ENCODE peak calls at places on chromosomes 16 and 17, in four cellular contexts. R is esophagus muscularis mucosa, S is neural crest cell, W is natural killer cell. I is an unnamed sample.

GRCh38 chr16:85528528-85529387 is 84.4 kb upstream of the GSE1 start:
- DNase-seq in S (peak), R (no peak), W (no peak), I (peak)

GRCh38 chr17:50919321-50920040 is 53.3 kb upstream of the TOB1 start:
- DNase-seq in R (peak), W (peak), S (peak), I (peak)

GRCh38 chr17:17079761-17080160 is 37.5 kb downstream of the MPRIP start:
- DNase-seq in S (no peak), W (no peak), R (no peak), I (no peak)

GRCh38 chr17:50904522-50905459 is 38.6 kb upstream of the TOB1 start:
- DNase-seq in W (no peak), S (no peak), R (no peak), I (no peak)

GRCh38 chr17:77618173-77618572 is 340.3 kb upstream of the TNRC6C start:
- DNase-seq in W (no peak), R (no peak), S (no peak), I (no peak)

GRCh38 chr16:84700518-84701277 is 898 bp downstream of the USP10 start:
- DNase-seq in S (no peak), R (no peak), W (no peak), I (no peak)

GRCh38 chr17:36683387-36683786 is 82.0 kb downstream of the MRM1 start:
- DNase-seq in S (no peak), R (no peak), W (no peak), I (no peak)

GRCh38 chr17:22453181-22453580 is 760.9 kb downstream of the KCNJ18 start:
- DNase-seq in S (no peak), W (no peak), R (no peak), I (no peak)

GRCh38 chr17:77036841-77037381 is 103.9 kb upstream of the SEC14L1 start:
- DNase-seq in S (no peak), W (no peak), R (no peak), I (no peak)

GRCh38 chr17:40087049-40087794 is 13.2 kb downstream of the NR1D1 start:
- DNase-seq in R (no peak), W (no peak), S (no peak), I (no peak)

GRCh38 chr17:32187276-32187675 is 45.0 kb downstream of the RHOT1 start:
- DNase-seq in S (no peak), R (no peak), W (no peak), I (no peak)

GRCh38 chr16:54526916-54527315 is 240.3 kb upstream of the IRX3 start:
- DNase-seq in S (no peak), W (no peak), R (no peak), I (no peak)

GRCh38 chr17:29177871-29178749 is 2.1 kb downstream of the MYO18A start:
- DNase-seq in S (no peak), W (no peak), R (no peak), I (no peak)

GRCh38 chr16:4689091-4689671 is 4.2 kb upstream of the NUDT16L1 start:
- DNase-seq in S (no peak), R (no peak), W (no peak), I (no peak)

GRCh38 chr17:67051837-67052236 is 7.5 kb downstream of the CACNG1 start:
- DNase-seq in S (no peak), W (no peak), R (no peak), I (no peak)

GRCh38 chr17:75115545-75115944 is 5.8 kb downstream of the ARMC7 start:
- DNase-seq in R (no peak), S (no peak), W (no peak), I (no peak)

GRCh38 chr17:17824780-17825614 is 11.8 kb downstream of the SREBF1 start:
- DNase-seq in W (no peak), R (no peak), S (no peak), I (no peak)

GRCh38 chr16:54927125-54928015 is 3.3 kb upstream of the IRX5 start:
- DNase-seq in S (no peak), W (no peak), R (no peak), I (no peak)

GRCh38 chr16:19284207-19284606 is 1.3 kb upstream of the CLEC19A start:
- DNase-seq in R (no peak), W (no peak), S (no peak), I (no peak)

GRCh38 chr17:16442594-16443389 is 27.4 kb downstream of the TRPV2 start:
- DNase-seq in S (no peak), R (no peak), W (no peak), I (no peak)

GRCh38 chr17:17603178-17603894 is 11.8 kb upstream of the PEMT start:
- DNase-seq in R (no peak), W (no peak), S (no peak), I (no peak)

GRCh38 chr17:27551701-27552466 is 79.1 kb upstream of the LGALS9 start:
- DNase-seq in R (no peak), S (no peak), W (no peak), I (no peak)

GRCh38 chr17:9002236-9002609 is 19.1 kb upstream of the NTN1 start:
- DNase-seq in R (no peak), W (no peak), S (no peak), I (peak)

GRCh38 chr16:86881118-86881510 is 302.8 kb downstream of the FOXL1 start:
- DNase-seq in S (no peak), W (no peak), R (no peak), I (no peak)

GRCh38 chr17:50613007-50613406 is 21.7 kb upstream of the ABCC3 start:
- DNase-seq in R (no peak), W (no peak), S (no peak), I (no peak)

GRCh38 chr17:1673041-1673790 is 11.5 kb downstream of the PRPF8 start:
- DNase-seq in S (no peak), R (no peak), W (no peak), I (no peak)

GRCh38 chr17:17151962-17152361 is 54.2 kb downstream of the PLD6 start:
- DNase-seq in W (no peak), R (peak), S (no peak), I (no peak)

GRCh38 chr16:11308493-11309283 is 27.6 kb upstream of the PRM1 start:
- DNase-seq in W (no peak), S (no peak), R (no peak), I (no peak)

GRCh38 chr16:84254080-84254479 is 14.3 kb upstream of the KCNG4 start:
- DNase-seq in R (no peak), S (no peak), W (no peak), I (no peak)

GRCh38 chr17:38589462-38590114 is 16.2 kb downstream of the SRCIN1 start:
- DNase-seq in S (no peak), W (no peak), R (no peak), I (no peak)
- TF ChIP-seq CTCF in S (no peak), W (no peak), R (no peak), I (no peak)

DNA sequence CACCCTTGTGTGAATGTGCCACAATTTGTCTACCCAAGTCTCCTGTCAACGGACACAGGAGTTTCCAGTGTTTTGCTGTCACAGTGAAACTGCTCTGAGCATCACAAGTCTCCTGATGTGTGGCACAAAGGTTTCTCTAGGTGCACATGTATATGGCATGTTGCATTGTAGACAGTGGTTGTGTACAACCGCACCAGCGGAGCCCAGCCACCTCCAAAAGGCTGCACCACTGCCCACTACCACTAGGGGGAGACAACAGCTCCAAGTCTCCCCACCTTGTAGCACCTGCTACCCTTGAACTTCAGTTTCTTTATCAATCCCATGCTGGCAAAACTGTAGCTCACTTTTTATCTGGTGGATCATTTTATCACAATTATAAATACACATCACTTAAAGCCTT is 95.5 kb upstream of the ZNF469 start:
- DNase-seq in S (no peak), W (no peak), R (no peak), I (no peak)
- TF ChIP-seq CTCF in S (peak), W (peak), R (no peak), I (peak)

GRCh38 chr17:81479672-81480071 is 32.9 kb downstream of the ACTG1 start:
- DNase-seq in S (no peak), W (no peak), R (no peak), I (no peak)

GRCh38 chr17:81481011-81481799 is 31.4 kb downstream of the ACTG1 start:
- DNase-seq in R (no peak), S (peak), W (peak), I (peak)

GRCh38 chr17:81479175-81479574 is 33.4 kb downstream of the ACTG1 start:
- DNase-seq in W (no peak), R (no peak), S (no peak), I (no peak)

GRCh38 chr17:81481815-81482505 is 30.6 kb downstream of the ACTG1 start:
- DNase-seq in S (no peak), R (no peak), W (no peak), I (no peak)

GRCh38 chr17:81480140-81480917 is 32.3 kb downstream of the ACTG1 start:
- DNase-seq in W (no peak), R (no peak), S (no peak), I (no peak)
- TF ChIP-seq CTCF in W (no peak), R (no peak), S (no peak), I (no peak)

DNA sequence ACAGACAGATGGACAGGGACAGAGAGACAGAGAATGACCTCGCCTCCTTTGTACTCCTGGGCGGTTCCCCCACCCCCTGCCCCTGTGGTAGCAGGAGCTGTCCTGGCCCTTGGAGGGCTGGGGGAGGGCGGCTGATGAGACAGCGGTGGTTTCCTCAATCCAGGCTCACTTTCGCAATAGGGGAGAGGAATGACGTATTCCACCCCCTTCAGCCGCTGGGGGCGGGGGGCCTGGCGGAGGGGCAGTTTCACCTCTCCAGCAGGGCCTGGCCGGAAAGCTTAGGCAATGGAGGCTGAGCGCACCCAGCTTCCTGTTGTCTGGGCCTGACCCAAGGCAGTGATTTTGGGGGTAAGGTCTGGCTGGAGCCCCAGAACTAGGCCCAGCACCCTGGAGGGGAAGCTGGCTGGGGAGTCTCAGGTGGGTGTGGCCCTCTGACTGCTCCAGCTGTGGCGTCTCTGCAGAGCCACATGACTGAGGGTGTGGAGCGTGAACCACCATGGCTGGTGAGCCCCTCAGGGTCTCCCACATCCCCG is 7.4 kb downstream of the FMNL1 start:
- DNase-seq in S (no peak), W (peak), R (peak), I (peak)
- TF ChIP-seq CTCF in S (no peak), W (no peak), R (no peak), I (no peak)

DNA sequence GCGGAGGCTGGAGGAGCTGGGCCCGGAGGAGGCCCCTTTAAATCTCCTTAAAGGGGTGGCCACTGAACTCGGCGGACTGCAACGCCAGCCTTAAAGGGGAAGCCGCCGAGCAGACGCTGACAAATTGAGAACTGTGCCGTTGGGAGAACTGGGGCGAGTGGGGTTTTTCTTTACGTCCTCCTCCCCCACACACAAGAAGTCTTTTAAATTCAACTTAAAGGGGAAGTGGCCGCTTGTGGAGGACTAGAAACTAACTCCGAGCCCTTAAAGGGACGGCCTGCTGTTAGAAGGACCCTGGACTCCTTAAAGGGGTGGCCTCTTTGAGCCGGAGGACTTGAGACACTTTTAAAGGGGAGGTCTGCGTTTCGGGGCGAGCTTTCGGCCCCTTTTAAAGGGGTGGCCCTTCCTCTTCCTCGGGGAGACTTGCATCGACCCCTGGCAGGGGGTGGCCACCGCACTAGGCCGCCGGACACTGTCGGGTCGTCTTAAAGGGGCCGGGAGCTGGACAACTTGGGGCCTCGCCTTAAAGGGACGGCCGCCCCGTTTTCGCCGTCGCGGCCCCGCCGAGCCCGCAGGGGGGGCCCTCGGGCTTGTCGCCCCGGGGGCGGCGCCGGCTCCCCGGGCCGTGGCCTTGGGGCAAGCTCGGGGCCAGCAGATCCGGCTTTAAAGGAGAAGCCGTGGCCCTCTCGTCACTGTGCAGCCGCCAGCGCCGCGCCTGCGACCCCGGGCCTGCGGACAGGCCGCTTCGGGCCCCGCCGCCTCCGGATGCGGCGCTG is 688 bp downstream of the FBRS start:
- DNase-seq in S (no peak), R (peak), W (peak), I (peak)
- TF ChIP-seq CTCF in S (no peak), R (no peak), W (peak), I (no peak)

GRCh38 chr17:81253358-81254131 is 14.4 kb downstream of the NDUFAF8 start:
- DNase-seq in S (peak), W (peak), R (no peak), I (peak)
- TF ChIP-seq CTCF in S (peak), W (peak), R (peak), I (peak)